ENCODE peak calls at places on chromosomes 2 and 18, in nine cellular contexts. A is A549, J is SK-N-SH, B is esophagus muscularis mucosa, R is tibial nerve, K is H1, N is ovary, L is GM12878, T is stomach. Y is an unnamed sample.

GRCh38 chr2:24007693-24008092 is 2.2 kb upstream of the MFSD2B start:
- DNase-seq in L (no peak), R (no peak), A (no peak), B (no peak), J (no peak), K (no peak), T (no peak), N (no peak), Y (no peak)

GRCh38 chr2:31428001-31428418 is 13.5 kb upstream of the XDH start:
- DNase-seq in K (peak), L (no peak), T (no peak), R (no peak), N (no peak), J (no peak), B (peak), A (no peak), Y (no peak)

GRCh38 chr2:156383798-156384197 is 51.3 kb upstream of the NR4A2 start:
- DNase-seq in B (no peak), K (no peak), J (no peak), A (no peak), R (no peak), L (no peak), T (no peak), N (no peak), Y (no peak)

GRCh38 chr2:132804045-132804444 is 134.0 kb upstream of the LYPD1 start:
- DNase-seq in B (no peak), T (no peak), J (no peak), K (no peak), A (no peak), N (no peak), R (no peak), L (no peak), Y (no peak)

GRCh38 chr2:219002395-219003266 is 9.4 kb upstream of the CRYBA2 start:
- DNase-seq in K (no peak), B (no peak), T (peak), R (no peak), J (peak), L (no peak), A (peak), N (no peak), Y (no peak)

GRCh38 chr2:126643431-126643830 is 12.5 kb upstream of the GYPC start:
- DNase-seq in N (no peak), B (peak), K (no peak), J (no peak), T (no peak), L (no peak), A (no peak), R (peak), Y (no peak)

GRCh38 chr2:160581035-160581434 is 87.4 kb upstream of the RBMS1 start:
- DNase-seq in R (no peak), B (no peak), A (no peak), J (no peak), T (no peak), N (no peak), K (no peak), L (no peak), Y (no peak)

GRCh38 chr2:43950383-43951008 is 45.3 kb downstream of the LRPPRC start:
- DNase-seq in R (no peak), T (no peak), J (peak), N (no peak), A (peak), K (no peak), B (no peak), L (no peak), Y (no peak)

GRCh38 chr2:159584796-159585195 is 31.6 kb downstream of the BAZ2B start:
- DNase-seq in J (no peak), T (no peak), B (no peak), A (no peak), L (no peak), R (no peak), N (no peak), K (no peak), Y (no peak)

GRCh38 chr2:207135340-207135739 is 30.4 kb downstream of the KLF7 start:
- DNase-seq in R (no peak), L (no peak), K (no peak), T (no peak), A (no peak), N (no peak), J (no peak), B (no peak), Y (no peak)

GRCh38 chr2:205386109-205386508 is 296.2 kb upstream of the NRP2 start:
- DNase-seq in T (no peak), J (peak), B (no peak), L (no peak), K (no peak), R (no peak), A (no peak), N (no peak), Y (no peak)

GRCh38 chr2:39733070-39733674 is 45.9 kb downstream of the THUMPD2 start:
- DNase-seq in A (no peak), R (no peak), T (no peak), K (no peak), B (no peak), N (no peak), L (no peak), J (no peak), Y (no peak)

GRCh38 chr2:119011162-119011909 is 69.3 kb downstream of the MARCO start:
- DNase-seq in R (no peak), B (no peak), N (peak), J (peak), L (no peak), T (peak), K (peak), A (peak), Y (no peak)

GRCh38 chr2:195498176-195498575 is 158.8 kb upstream of the SLC39A10 start:
- DNase-seq in L (no peak), J (no peak), A (no peak), K (peak), B (no peak), R (peak), T (peak), N (no peak), Y (no peak)

GRCh38 chr2:40346535-40347354 is 105.1 kb downstream of the SLC8A1 start:
- DNase-seq in L (peak), R (peak), B (no peak), K (no peak), J (no peak), A (no peak), T (no peak), N (no peak), Y (no peak)

GRCh38 chr2:165471349-165471975 is 2.0 kb downstream of the CSRNP3 start:
- DNase-seq in L (no peak), N (no peak), B (no peak), A (no peak), T (no peak), R (no peak), J (peak), K (no peak), Y (no peak)

GRCh38 chr2:210445116-210445707 is 31.3 kb downstream of the LANCL1 start:
- DNase-seq in T (no peak), A (peak), K (no peak), B (no peak), N (no peak), R (no peak), J (peak), L (no peak), Y (no peak)

GRCh38 chr2:239269173-239269865 is 131.5 kb downstream of the HDAC4 start:
- DNase-seq in L (no peak), T (peak), N (no peak), A (no peak), B (no peak), R (no peak), K (no peak), J (no peak), Y (no peak)

GRCh38 chr2:26068602-26069298 is 34.9 kb downstream of the RAB10 start:
- DNase-seq in L (peak), B (no peak), J (no peak), T (no peak), R (no peak), K (no peak), N (no peak), A (peak), Y (no peak)

GRCh38 chr18:33580540-33580939 is 2.5 kb downstream of the ASXL3 start:
- DNase-seq in T (no peak), R (no peak), N (no peak), J (no peak), A (no peak), B (no peak), K (no peak), L (no peak), Y (no peak)

GRCh38 chr2:178188466-178188865 is 5.8 kb upstream of the OSBPL6 start:
- DNase-seq in R (no peak), K (no peak), J (no peak), L (no peak), N (no peak), B (no peak), T (no peak), A (no peak), Y (no peak)

GRCh38 chr2:119605096-119605495 is 60.8 kb downstream of the CFAP221 start:
- DNase-seq in B (no peak), A (no peak), R (no peak), N (no peak), K (no peak), T (no peak), L (no peak), J (no peak), Y (no peak)

GRCh38 chr18:22846088-22846683 is 86.9 kb upstream of the RBBP8 start:
- DNase-seq in N (no peak), R (no peak), A (peak), B (no peak), T (no peak), K (no peak), L (no peak), J (peak), Y (no peak)

GRCh38 chr2:17190527-17190926 is 327.7 kb downstream of the RAD51AP2 start:
- DNase-seq in R (no peak), N (no peak), K (no peak), T (no peak), L (no peak), J (no peak), B (no peak), A (no peak), Y (no peak)

GRCh38 chr2:175203621-175204496 is 22.3 kb upstream of the ATP5MC3 start:
- DNase-seq in N (peak), K (no peak), T (peak), B (no peak), L (no peak), R (no peak), A (peak), J (peak), Y (peak)

GRCh38 chr2:132272713-132273112 is 111.0 kb upstream of the ANKRD30BL start:
- DNase-seq in J (no peak), N (no peak), R (no peak), B (peak), T (no peak), L (no peak), A (no peak), K (no peak), Y (no peak)

GRCh38 chr2:207230261-207231105 is 64.7 kb upstream of the KLF7 start:
- DNase-seq in N (no peak), L (no peak), B (no peak), R (no peak), A (peak), J (peak), T (no peak), K (no peak), Y (no peak)

GRCh38 chr2:204691911-204692510 is 146.7 kb downstream of the PARD3B start:
- DNase-seq in A (peak), T (peak), R (peak), K (peak), B (no peak), L (no peak), N (no peak), J (peak), Y (peak)

GRCh38 chr2:111227716-111228141 is 107.0 kb downstream of the BCL2L11 start:
- DNase-seq in K (no peak), A (no peak), L (no peak), J (no peak), N (no peak), B (peak), R (no peak), T (no peak), Y (no peak)

GRCh38 chr2:12513339-12513738 is 203.4 kb upstream of the TRIB2 start:
- DNase-seq in K (no peak), A (no peak), T (no peak), B (no peak), N (no peak), J (no peak), R (no peak), L (no peak), Y (no peak)

GRCh38 chr2:71930073-71930681 is 217.5 kb downstream of the CYP26B1 start:
- DNase-seq in A (no peak), T (no peak), K (no peak), L (no peak), J (peak), R (no peak), N (no peak), B (peak), Y (no peak)

GRCh38 chr2:219157396-219157795 is 3.2 kb downstream of the NHEJ1 start:
- DNase-seq in J (no peak), N (no peak), B (no peak), A (no peak), R (no peak), L (no peak), T (no peak), K (no peak), Y (no peak)

GRCh38 chr2:33432871-33433270 is 43.6 kb upstream of the RASGRP3 start:
- DNase-seq in L (no peak), R (no peak), T (no peak), A (no peak), B (no peak), K (no peak), J (no peak), N (no peak), Y (no peak)

GRCh38 chr2:199987586-199987985 is 32.2 kb downstream of the MAIP1 start:
- DNase-seq in J (no peak), K (no peak), A (no peak), N (no peak), L (no peak), B (no peak), R (no peak), T (no peak), Y (no peak)

GRCh38 chr2:24160761-24161160 is 14.1 kb upstream of the FAM228A start:
- DNase-seq in A (no peak), K (no peak), T (no peak), B (no peak), L (no peak), R (no peak), N (no peak), J (no peak), Y (no peak)

GRCh38 chr2:38605298-38605830 is 2.6 kb upstream of the HNRNPLL start:
- DNase-seq in K (no peak), J (no peak), L (no peak), N (no peak), A (no peak), B (no peak), T (no peak), R (no peak), Y (no peak)

GRCh38 chr2:68040078-68040477 is 22.7 kb downstream of the C1D start:
- DNase-seq in N (no peak), A (no peak), T (no peak), L (no peak), J (no peak), B (no peak), K (no peak), R (no peak), Y (no peak)
- TF ChIP-seq EP300 in N (no peak), A (no peak), T (no peak), L (no peak), J (peak), B (no peak), K (no peak), R (no peak), Y (no peak)

GRCh38 chr2:61235716-61236115 is 73.7 kb downstream of the C2orf74 start:
- DNase-seq in A (no peak), B (no peak), T (no peak), L (no peak), K (no peak), J (no peak), R (no peak), N (no peak), Y (no peak)
- TF ChIP-seq EP300 in A (no peak), B (no peak), T (no peak), L (no peak), K (no peak), J (no peak), R (no peak), N (no peak), Y (no peak)

DNA sequence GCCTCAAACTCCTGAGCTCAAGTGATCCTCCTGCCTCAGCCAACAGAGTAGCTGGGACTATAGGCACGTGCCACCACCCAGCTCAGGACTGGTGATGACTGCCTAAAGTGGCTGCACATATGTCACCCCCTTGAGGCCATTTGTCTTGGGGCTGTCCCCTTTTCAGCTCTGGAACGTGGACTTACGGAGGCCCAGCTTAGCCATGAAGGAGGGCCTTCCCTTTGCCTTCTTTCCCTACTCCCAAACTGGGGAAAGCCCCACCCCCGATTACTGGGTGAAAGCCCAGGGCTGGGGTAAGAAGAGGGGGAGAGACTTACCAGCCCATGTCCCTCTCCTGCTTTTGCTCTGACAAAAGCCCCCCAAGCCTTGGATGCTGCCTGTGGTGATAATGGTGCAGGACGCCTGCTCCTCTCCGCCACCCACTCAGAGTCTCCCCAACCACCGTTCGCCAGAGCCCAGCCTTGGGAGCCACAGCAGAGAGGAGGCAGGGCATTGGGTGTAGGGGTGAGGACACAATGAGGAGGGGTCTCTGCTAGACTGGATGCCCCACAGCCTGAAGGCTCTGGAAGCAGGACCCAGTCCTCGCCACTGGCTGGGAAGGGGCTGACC is 2.5 kb upstream of the DUSP2 start:
- DNase-seq in L (no peak), R (no peak), A (no peak), K (no peak), N (peak), J (peak), B (no peak), T (no peak), Y (peak)
- TF ChIP-seq EP300 in L (no peak), R (no peak), A (no peak), K (no peak), N (no peak), J (no peak), B (no peak), T (no peak), Y (no peak)

DNA sequence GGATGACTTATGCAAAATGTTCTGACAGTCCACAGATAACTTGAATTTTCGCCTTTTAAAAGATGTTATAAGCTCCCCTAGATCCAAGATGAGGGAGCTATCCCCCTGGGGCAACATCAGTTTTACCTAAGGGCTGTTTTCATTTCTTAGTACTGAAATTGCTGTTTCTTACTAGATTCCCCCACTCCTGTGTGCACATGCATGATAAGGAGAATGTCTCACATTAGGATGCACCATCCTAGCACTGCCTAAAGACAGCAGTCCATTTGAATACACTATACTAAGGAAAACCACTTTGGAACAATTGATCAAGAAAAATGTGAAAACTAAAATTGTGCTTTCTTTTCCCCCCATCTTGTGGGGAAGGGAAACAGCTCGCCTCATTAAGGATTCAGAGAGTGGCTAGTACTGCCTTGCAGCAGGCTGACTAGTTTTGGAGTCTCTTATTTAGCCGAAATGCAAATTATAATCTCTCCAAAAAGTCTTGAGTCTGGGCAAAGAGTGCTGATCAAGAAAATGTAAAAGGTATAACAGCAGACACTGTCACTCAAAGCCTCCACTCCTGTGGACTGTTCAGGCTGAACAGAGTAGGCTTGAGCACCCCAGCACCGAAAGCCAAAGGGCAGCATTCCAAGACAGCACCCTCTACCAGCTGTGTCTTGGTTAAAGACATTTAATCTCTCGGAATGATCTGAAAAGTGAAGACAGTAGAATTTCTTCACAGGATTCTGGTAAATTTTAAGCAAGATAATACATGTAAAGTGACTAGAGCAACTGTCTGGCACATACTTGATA is 65.0 kb downstream of the ZNF385B start:
- DNase-seq in N (no peak), J (no peak), R (no peak), A (no peak), L (no peak), T (no peak), B (no peak), K (no peak), Y (no peak)
- TF ChIP-seq EP300 in N (no peak), J (no peak), R (no peak), A (no peak), L (no peak), T (no peak), B (no peak), K (no peak), Y (no peak)

DNA sequence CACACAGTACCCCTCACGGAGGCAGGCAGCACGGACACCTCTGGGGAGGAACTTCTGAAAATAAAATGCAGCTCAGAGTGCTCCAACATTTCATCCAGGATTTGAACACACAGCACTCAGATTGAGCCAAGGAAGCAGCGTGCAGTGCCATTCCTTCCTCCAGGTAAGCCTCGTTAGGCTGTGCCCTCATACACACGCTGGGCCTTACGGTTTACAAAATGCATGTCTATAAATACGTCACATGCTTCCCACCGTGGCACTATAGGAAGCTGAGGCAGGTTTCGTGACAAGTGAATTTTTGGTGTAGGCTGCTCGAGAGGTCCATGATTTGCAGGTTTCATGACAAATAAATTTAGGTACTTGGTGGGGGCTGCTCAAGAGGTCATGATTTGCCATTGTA is 131.2 kb downstream of the MYT1L start:
- DNase-seq in K (no peak), T (no peak), B (no peak), L (no peak), R (no peak), A (no peak), J (no peak), N (no peak), Y (no peak)
- TF ChIP-seq EP300 in K (no peak), T (no peak), B (no peak), L (no peak), R (no peak), A (no peak), J (no peak), N (no peak), Y (no peak)

GRCh38 chr2:233513953-233514655 is 52.5 kb downstream of the USP40 start:
- DNase-seq in A (no peak), T (peak), N (no peak), K (no peak), J (no peak), R (no peak), L (no peak), B (no peak), Y (no peak)
- TF ChIP-seq EP300 in A (no peak), T (no peak), N (no peak), K (no peak), J (no peak), R (no peak), L (no peak), B (no peak), Y (no peak)

GRCh38 chr2:98757904-98758421 is 27.0 kb upstream of the MGAT4A start:
- DNase-seq in R (peak), A (peak), L (peak), B (no peak), K (no peak), N (peak), T (peak), J (no peak), Y (peak)
- TF ChIP-seq EP300 in R (no peak), A (no peak), L (no peak), B (no peak), K (no peak), N (no peak), T (no peak), J (no peak), Y (no peak)

Y was measured in sigmoid colon.